ENCODE peak calls at places on chromosome 4, in five cellular contexts. One of them, this sample, is unnamed.

GRCh38 chr4:28451346-28451745 is 1590.7 kb downstream of the STIM2 start:
- DNase-seq in Daoy: no peak
- DNase-seq in GM20000: no peak
- DNase-seq in substantia nigra: no peak
- DNase-seq in DMS153: no peak
- DNase-seq in this sample: no peak

GRCh38 chr4:94126669-94127068 is 81.0 kb upstream of the SMARCAD1 start:
- DNase-seq in Daoy: no peak
- DNase-seq in GM20000: no peak
- DNase-seq in substantia nigra: no peak
- DNase-seq in DMS153: no peak
- DNase-seq in this sample: no peak

GRCh38 chr4:52423967-52424366 is 235.1 kb downstream of the USP46 start:
- DNase-seq in Daoy: no peak
- DNase-seq in GM20000: no peak
- DNase-seq in substantia nigra: no peak
- DNase-seq in DMS153: no peak
- DNase-seq in this sample: no peak

GRCh38 chr4:87011340-87012034 is 76.7 kb downstream of the AFF1 start:
- DNase-seq in Daoy: peak; percentile 57
- DNase-seq in GM20000: no peak
- DNase-seq in substantia nigra: no peak
- DNase-seq in DMS153: peak; percentile 57
- DNase-seq in this sample: no peak

GRCh38 chr4:125011646-125012045 is 299.1 kb upstream of the ANKRD50 start:
- DNase-seq in Daoy: no peak
- DNase-seq in GM20000: no peak
- DNase-seq in substantia nigra: no peak
- DNase-seq in DMS153: no peak
- DNase-seq in this sample: no peak

GRCh38 chr4:11397146-11397545 is 31.5 kb downstream of the HS3ST1 start:
- DNase-seq in Daoy: no peak
- DNase-seq in GM20000: no peak
- DNase-seq in substantia nigra: no peak
- DNase-seq in DMS153: no peak
- DNase-seq in this sample: no peak

GRCh38 chr4:148834804-148835598 is 392.8 kb upstream of the NR3C2 start:
- DNase-seq in Daoy: no peak
- DNase-seq in GM20000: no peak
- DNase-seq in substantia nigra: no peak
- DNase-seq in DMS153: no peak
- DNase-seq in this sample: no peak

GRCh38 chr4:159606835-159607234 is 504.0 kb downstream of the RAPGEF2 start:
- DNase-seq in Daoy: no peak
- DNase-seq in GM20000: no peak
- DNase-seq in substantia nigra: no peak
- DNase-seq in DMS153: no peak
- DNase-seq in this sample: no peak

GRCh38 chr4:8148159-8148558 is 10.5 kb downstream of the ABLIM2 start:
- DNase-seq in Daoy: no peak
- DNase-seq in GM20000: no peak
- DNase-seq in substantia nigra: no peak
- DNase-seq in DMS153: no peak
- DNase-seq in this sample: no peak

GRCh38 chr4:3290476-3290875 is 2.3 kb upstream of the RGS12 start:
- DNase-seq in Daoy: no peak
- DNase-seq in GM20000: no peak
- DNase-seq in substantia nigra: no peak
- DNase-seq in DMS153: no peak
- DNase-seq in this sample: peak; percentile 16

This sample was measured in breast epithelium.